ENCODE peak calls at places on chromosomes 16 and 17, in six cellular contexts. One of them, this sample, is unnamed.

GRCh38 chr17:7523033-7523432 is 25.8 kb upstream of the TNFSF12 start:
- DNase-seq in breast epithelium: no peak
- DNase-seq in heart right ventricle: no peak
- DNase-seq in effector memory CD4-positive, alpha-beta T cell: peak; percentile 26
- DNase-seq in Panc1: no peak
- DNase-seq in lung: no peak
- DNase-seq in this sample: peak; percentile 32

GRCh38 chr16:81491522-81492188 is 47.0 kb downstream of the CMIP start:
- DNase-seq in breast epithelium: no peak
- DNase-seq in heart right ventricle: no peak
- DNase-seq in effector memory CD4-positive, alpha-beta T cell: no peak
- DNase-seq in Panc1: no peak
- DNase-seq in lung: no peak
- DNase-seq in this sample: no peak

GRCh38 chr16:81487301-81487720 is 42.7 kb downstream of the CMIP start:
- DNase-seq in breast epithelium: no peak
- DNase-seq in heart right ventricle: no peak
- DNase-seq in effector memory CD4-positive, alpha-beta T cell: no peak
- DNase-seq in Panc1: no peak
- DNase-seq in lung: no peak
- DNase-seq in this sample: no peak

GRCh38 chr17:45162022-45162687 is 480 bp downstream of the HEXIM2 start:
- DNase-seq in breast epithelium: no peak
- DNase-seq in heart right ventricle: peak; percentile 30
- DNase-seq in effector memory CD4-positive, alpha-beta T cell: no peak
- DNase-seq in Panc1: no peak
- DNase-seq in lung: no peak
- DNase-seq in this sample: no peak

GRCh38 chr17:50471009-50471905 is 2.6 kb upstream of the CHAD start:
- DNase-seq in breast epithelium: no peak
- DNase-seq in heart right ventricle: no peak
- DNase-seq in effector memory CD4-positive, alpha-beta T cell: no peak
- DNase-seq in Panc1: no peak
- DNase-seq in lung: no peak
- DNase-seq in this sample: no peak

GRCh38 chr16:50532576-50532975 is 15.6 kb upstream of the NKD1 start:
- DNase-seq in breast epithelium: peak; percentile 2
- DNase-seq in heart right ventricle: no peak
- DNase-seq in effector memory CD4-positive, alpha-beta T cell: no peak
- DNase-seq in Panc1: no peak
- DNase-seq in lung: no peak
- DNase-seq in this sample: no peak

GRCh38 chr17:44770526-44770925 is 11.7 kb downstream of the ADAM11 start:
- DNase-seq in breast epithelium: no peak
- DNase-seq in heart right ventricle: no peak
- DNase-seq in effector memory CD4-positive, alpha-beta T cell: no peak
- DNase-seq in Panc1: no peak
- DNase-seq in lung: no peak
- DNase-seq in this sample: no peak

GRCh38 chr17:80698297-80698696 is 153.7 kb downstream of the RPTOR start:
- DNase-seq in breast epithelium: no peak
- DNase-seq in heart right ventricle: no peak
- DNase-seq in effector memory CD4-positive, alpha-beta T cell: no peak
- DNase-seq in Panc1: no peak
- DNase-seq in lung: no peak
- DNase-seq in this sample: no peak

GRCh38 chr16:11410382-11411058 is 65.3 kb downstream of the RMI2 start:
- DNase-seq in breast epithelium: no peak
- DNase-seq in heart right ventricle: no peak
- DNase-seq in effector memory CD4-positive, alpha-beta T cell: no peak
- DNase-seq in Panc1: no peak
- DNase-seq in lung: no peak
- DNase-seq in this sample: no peak

GRCh38 chr17:59342681-59343127 is 11.2 kb downstream of the YPEL2 start:
- DNase-seq in breast epithelium: no peak
- DNase-seq in heart right ventricle: no peak
- DNase-seq in effector memory CD4-positive, alpha-beta T cell: no peak
- DNase-seq in Panc1: no peak
- DNase-seq in lung: no peak
- DNase-seq in this sample: no peak

GRCh38 chr17:59346341-59346740 is 14.9 kb downstream of the YPEL2 start:
- DNase-seq in breast epithelium: no peak
- DNase-seq in heart right ventricle: no peak
- DNase-seq in effector memory CD4-positive, alpha-beta T cell: no peak
- DNase-seq in Panc1: no peak
- DNase-seq in lung: no peak
- DNase-seq in this sample: no peak

GRCh38 chr17:59346876-59347407 is 15.5 kb downstream of the YPEL2 start:
- DNase-seq in breast epithelium: no peak
- DNase-seq in heart right ventricle: no peak
- DNase-seq in effector memory CD4-positive, alpha-beta T cell: no peak
- DNase-seq in Panc1: no peak
- DNase-seq in lung: no peak
- DNase-seq in this sample: no peak

GRCh38 chr17:59347975-59348391 is 16.5 kb downstream of the YPEL2 start:
- DNase-seq in breast epithelium: no peak
- DNase-seq in heart right ventricle: no peak
- DNase-seq in effector memory CD4-positive, alpha-beta T cell: no peak
- DNase-seq in Panc1: no peak
- DNase-seq in lung: no peak
- DNase-seq in this sample: no peak

DNA sequence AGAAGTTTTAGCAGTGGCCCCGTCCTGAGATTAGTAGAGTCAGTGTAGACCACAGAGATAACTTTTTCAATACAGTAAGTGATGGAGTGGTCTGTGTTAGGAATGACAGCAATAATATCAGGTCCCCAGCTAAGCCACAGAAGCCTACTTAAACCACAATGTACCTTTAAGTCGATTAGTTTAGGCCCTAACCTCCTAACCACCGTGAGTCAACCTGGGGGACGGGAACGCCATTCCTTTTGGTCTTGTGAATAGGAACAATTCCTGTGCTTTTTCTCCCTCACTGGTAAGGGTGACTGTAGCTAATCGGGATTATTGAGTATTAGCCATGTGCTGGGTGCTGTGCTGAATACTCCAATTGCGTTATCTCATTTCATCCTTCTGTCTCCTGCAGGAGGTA is 14.0 kb downstream of the YPEL2 start:
- DNase-seq in breast epithelium: no peak
- DNase-seq in heart right ventricle: no peak
- DNase-seq in effector memory CD4-positive, alpha-beta T cell: no peak
- DNase-seq in Panc1: no peak
- DNase-seq in lung: no peak
- DNase-seq in this sample: no peak
- H3K36me3 ChIP-seq in breast epithelium: no peaks in the 10 kb centered on the region
- H3K36me3 ChIP-seq in heart right ventricle: peaks cover 5% of the 10 kb centered on the region
- H3K36me3 ChIP-seq in effector memory CD4-positive, alpha-beta T cell: no peaks in the 10 kb centered on the region
- H3K36me3 ChIP-seq in Panc1: no peaks in the 10 kb centered on the region
- H3K36me3 ChIP-seq in lung: no peaks in the 10 kb centered on the region
- H3K36me3 ChIP-seq in this sample: peaks cover 8% of the 10 kb centered on the region

GRCh38 chr16:4814542-4815173 is 12.2 kb upstream of the ROGDI start:
- DNase-seq in breast epithelium: no peak
- DNase-seq in heart right ventricle: peak; percentile 44
- DNase-seq in effector memory CD4-positive, alpha-beta T cell: no peak
- DNase-seq in Panc1: no peak
- DNase-seq in lung: no peak
- DNase-seq in this sample: no peak

GRCh38 chr16:4814046-4814445 is 11.6 kb upstream of the ROGDI start:
- DNase-seq in breast epithelium: no peak
- DNase-seq in heart right ventricle: no peak
- DNase-seq in effector memory CD4-positive, alpha-beta T cell: no peak
- DNase-seq in Panc1: no peak
- DNase-seq in lung: no peak
- DNase-seq in this sample: no peak

GRCh38 chr16:4813251-4814003 is 11.0 kb upstream of the ROGDI start:
- DNase-seq in breast epithelium: no peak
- DNase-seq in heart right ventricle: no peak
- DNase-seq in effector memory CD4-positive, alpha-beta T cell: no peak
- DNase-seq in Panc1: no peak
- DNase-seq in lung: no peak
- DNase-seq in this sample: no peak

GRCh38 chr16:4811773-4812172 is 9.3 kb upstream of the ROGDI start:
- DNase-seq in breast epithelium: no peak
- DNase-seq in heart right ventricle: no peak
- DNase-seq in effector memory CD4-positive, alpha-beta T cell: no peak
- DNase-seq in Panc1: no peak
- DNase-seq in lung: no peak
- DNase-seq in this sample: no peak

DNA sequence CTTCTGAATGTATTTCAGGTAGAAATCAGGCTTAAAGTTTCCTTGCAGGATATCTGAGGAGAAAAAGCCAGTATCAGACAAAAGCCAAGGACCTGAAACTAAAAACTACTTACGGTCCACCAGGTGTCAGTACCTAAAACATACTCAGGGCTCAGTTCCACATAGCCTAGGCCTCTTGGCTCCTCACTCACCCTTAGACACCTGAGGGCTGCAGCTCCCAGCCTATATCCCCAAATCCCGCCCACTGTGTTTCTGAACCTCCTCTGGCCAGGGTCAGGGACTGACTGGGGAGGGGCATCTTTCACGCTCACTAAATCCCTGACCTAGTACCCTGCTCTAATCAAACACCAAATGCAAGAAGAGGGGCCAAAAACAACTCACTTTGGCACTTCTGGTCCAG is 8.8 kb upstream of the ROGDI start:
- DNase-seq in breast epithelium: no peak
- DNase-seq in heart right ventricle: no peak
- DNase-seq in effector memory CD4-positive, alpha-beta T cell: no peak
- DNase-seq in Panc1: no peak
- DNase-seq in lung: no peak
- DNase-seq in this sample: no peak
- H3K4me1 ChIP-seq in breast epithelium: no peaks in the 10 kb centered on the region
- H3K4me1 ChIP-seq in heart right ventricle: peaks cover 23% of the 10 kb centered on the region
- H3K4me1 ChIP-seq in effector memory CD4-positive, alpha-beta T cell: no peaks in the 10 kb centered on the region
- H3K4me1 ChIP-seq in Panc1: no peaks in the 10 kb centered on the region
- H3K4me1 ChIP-seq in lung: peaks cover 2% of the 10 kb centered on the region
- H3K4me1 ChIP-seq in this sample: peaks cover 4% of the 10 kb centered on the region

GRCh38 chr17:79451167-79451566 is 159.7 kb downstream of the RBFOX3 start:
- DNase-seq in breast epithelium: no peak
- DNase-seq in heart right ventricle: no peak
- DNase-seq in effector memory CD4-positive, alpha-beta T cell: no peak
- DNase-seq in Panc1: no peak
- DNase-seq in lung: no peak
- DNase-seq in this sample: no peak
- H3K36me3 ChIP-seq in breast epithelium: no peaks in the 10 kb centered on the region
- H3K36me3 ChIP-seq in heart right ventricle: no peaks in the 10 kb centered on the region
- H3K36me3 ChIP-seq in effector memory CD4-positive, alpha-beta T cell: no peaks in the 10 kb centered on the region
- H3K36me3 ChIP-seq in Panc1: no peaks in the 10 kb centered on the region
- H3K36me3 ChIP-seq in lung: no peaks in the 10 kb centered on the region
- H3K36me3 ChIP-seq in this sample: no peaks in the 10 kb centered on the region

DNA sequence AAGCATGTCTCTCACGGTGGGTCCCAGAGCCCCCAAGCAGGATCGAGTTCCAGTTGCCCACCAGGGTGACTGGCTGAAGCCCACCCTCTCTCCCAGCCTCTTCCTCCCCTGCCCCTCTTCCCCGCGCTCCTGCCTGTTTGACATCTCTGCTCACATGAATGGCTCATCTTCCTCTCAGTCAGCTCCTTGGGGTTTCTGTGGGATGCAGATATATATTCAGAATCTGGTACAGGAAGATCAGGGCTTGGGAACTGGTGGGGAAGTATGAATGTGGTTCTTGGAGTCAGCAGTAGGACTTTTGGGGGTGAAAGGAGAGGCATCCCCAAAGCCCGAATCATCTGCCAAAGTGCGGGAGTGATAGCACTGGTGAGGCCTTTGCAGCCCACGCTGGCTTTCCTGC is 158.9 kb upstream of the CIBAR2 start:
- DNase-seq in breast epithelium: no peak
- DNase-seq in heart right ventricle: no peak
- DNase-seq in effector memory CD4-positive, alpha-beta T cell: no peak
- DNase-seq in Panc1: no peak
- DNase-seq in lung: no peak
- DNase-seq in this sample: no peak
- H3K4me1 ChIP-seq in breast epithelium: no peaks in the 10 kb centered on the region
- H3K4me1 ChIP-seq in heart right ventricle: no peaks in the 10 kb centered on the region
- H3K4me1 ChIP-seq in effector memory CD4-positive, alpha-beta T cell: no peaks in the 10 kb centered on the region
- H3K4me1 ChIP-seq in Panc1: no peaks in the 10 kb centered on the region
- H3K4me1 ChIP-seq in lung: no peaks in the 10 kb centered on the region
- H3K4me1 ChIP-seq in this sample: no peaks in the 10 kb centered on the region

GRCh38 chr17:83086197-83086880 is 6.9 kb downstream of the METRNL start:
- DNase-seq in breast epithelium: no peak
- DNase-seq in heart right ventricle: no peak
- DNase-seq in effector memory CD4-positive, alpha-beta T cell: no peak
- DNase-seq in Panc1: no peak
- DNase-seq in lung: no peak
- DNase-seq in this sample: no peak
- H3K36me3 ChIP-seq in breast epithelium: no peaks in the 10 kb centered on the region
- H3K36me3 ChIP-seq in heart right ventricle: peaks cover 83% of the 10 kb centered on the region
- H3K36me3 ChIP-seq in effector memory CD4-positive, alpha-beta T cell: no peaks in the 10 kb centered on the region
- H3K36me3 ChIP-seq in Panc1: no peaks in the 10 kb centered on the region
- H3K36me3 ChIP-seq in lung: no peaks in the 10 kb centered on the region
- H3K36me3 ChIP-seq in this sample: peaks cover 35% of the 10 kb centered on the region

GRCh38 chr17:76145231-76146052 is 4.4 kb upstream of the FOXJ1 start:
- DNase-seq in breast epithelium: no peak
- DNase-seq in heart right ventricle: no peak
- DNase-seq in effector memory CD4-positive, alpha-beta T cell: peak; percentile 44
- DNase-seq in Panc1: no peak
- DNase-seq in lung: no peak
- DNase-seq in this sample: no peak
- H3K4me1 ChIP-seq in breast epithelium: no peaks in the 10 kb centered on the region
- H3K4me1 ChIP-seq in heart right ventricle: peaks cover 49% of the 10 kb centered on the region
- H3K4me1 ChIP-seq in effector memory CD4-positive, alpha-beta T cell: peaks cover 56% of the 10 kb centered on the region
- H3K4me1 ChIP-seq in Panc1: peaks cover 8% of the 10 kb centered on the region
- H3K4me1 ChIP-seq in lung: peaks cover 4% of the 10 kb centered on the region
- H3K4me1 ChIP-seq in this sample: peaks cover 12% of the 10 kb centered on the region

This sample was measured in heart left ventricle.